ENCODE peak calls at places on chromosomes 16 and 17, in six cellular contexts. Q is hepatocyte, J is lung, L is PC-3, M is tibial artery, I is stomach. Y is an unnamed sample.

GRCh38 chr16:35207059-35207999 is 1747.9 kb downstream of the TP53TG3F start:
- DNase-seq in Q (no peak), J (no peak), L (no peak), I (no peak), M (no peak), Y (no peak)

GRCh38 chr16:88491560-88492310 is 38.7 kb downstream of the ZFPM1 start:
- DNase-seq in L (no peak), M (no peak), J (no peak), Q (no peak), I (no peak), Y (no peak)

GRCh38 chr16:88424536-88425230 is 28.4 kb upstream of the ZFPM1 start:
- DNase-seq in Q (no peak), L (no peak), M (no peak), J (no peak), I (no peak), Y (peak; percentile 63)

GRCh38 chr16:3532741-3533140 is 31.9 kb downstream of the CLUAP1 start:
- DNase-seq in Q (no peak), L (no peak), J (no peak), I (no peak), M (no peak), Y (no peak)

GRCh38 chr17:83100220-83100852 is 20.9 kb downstream of the METRNL start:
- DNase-seq in J (no peak), L (no peak), Q (no peak), I (peak; percentile 55), M (peak; percentile 91), Y (no peak)

GRCh38 chr16:81552743-81553079 is 108.1 kb downstream of the CMIP start:
- DNase-seq in Q (no peak), L (no peak), I (no peak), J (no peak), M (no peak), Y (no peak)

GRCh38 chr17:17229416-17230098 is 7.4 kb downstream of the FLCN start:
- DNase-seq in L (no peak), J (no peak), M (no peak), Q (no peak), I (no peak), Y (no peak)

GRCh38 chr16:81798311-81799137 is 19.4 kb downstream of the PLCG2 start:
- DNase-seq in Q (no peak), M (no peak), J (no peak), I (no peak), L (no peak), Y (no peak)

GRCh38 chr16:54204756-54205155 is 81.8 kb downstream of the IRX3 start:
- DNase-seq in L (no peak), J (no peak), M (no peak), Q (no peak), I (peak; percentile 39), Y (peak; percentile 52)

GRCh38 chr17:40541060-40541872 is 24.0 kb downstream of the CCR7 start:
- DNase-seq in M (peak; percentile 53), Q (peak; percentile 46), L (no peak), I (no peak), J (no peak), Y (peak; percentile 40)

GRCh38 chr16:72013389-72013788 is 4.8 kb downstream of the DHODH start:
- DNase-seq in I (no peak), Q (peak; percentile 29), L (no peak), M (no peak), J (peak; percentile 58), Y (no peak)

GRCh38 chr16:56534847-56535383 is 15.1 kb upstream of the BBS2 start:
- DNase-seq in L (no peak), J (no peak), Q (no peak), I (no peak), M (no peak), Y (no peak)

GRCh38 chr17:42754782-42755181 is 6.2 kb upstream of the RAMP2 start:
- DNase-seq in M (peak; percentile 84), Q (no peak), L (peak; percentile 70), I (no peak), J (no peak), Y (no peak)

GRCh38 chr16:11916524-11917285 is 949 bp upstream of the GSPT1 start:
- DNase-seq in Q (peak; percentile 84), J (peak; percentile 63), L (peak; percentile 92), I (peak; percentile 60), M (no peak), Y (no peak)

GRCh38 chr17:14619821-14620220 is 318.9 kb downstream of the HS3ST3B1 start:
- DNase-seq in I (no peak), J (no peak), L (no peak), M (no peak), Q (no peak), Y (no peak)

GRCh38 chr16:14240216-14240843 is 169.2 kb downstream of the MRTFB start:
- DNase-seq in I (no peak), L (no peak), Q (peak; percentile 23), M (no peak), J (no peak), Y (no peak)

GRCh38 chr16:69286941-69287713 is 24.0 kb upstream of the VPS4A start:
- DNase-seq in J (peak; percentile 56), Q (peak; percentile 79), I (no peak), L (peak; percentile 65), M (peak; percentile 90), Y (no peak)

GRCh38 chr16:50997679-50998078 is 153.4 kb downstream of the SALL1 start:
- DNase-seq in M (no peak), Q (no peak), I (no peak), L (no peak), J (no peak), Y (no peak)

GRCh38 chr16:73743665-73744496 is 552.7 kb upstream of the PSMD7 start:
- DNase-seq in Q (no peak), I (no peak), M (no peak), L (no peak), J (no peak), Y (no peak)

GRCh38 chr16:84949776-84950436 is 61.4 kb downstream of the ZDHHC7 start:
- DNase-seq in J (no peak), I (no peak), Q (no peak), L (no peak), M (no peak), Y (no peak)

GRCh38 chr17:78265121-78265520 is 33.7 kb downstream of the TMEM235 start:
- DNase-seq in I (no peak), L (no peak), J (no peak), M (no peak), Q (no peak), Y (no peak)

GRCh38 chr17:1201132-1201702 is 21.4 kb upstream of the ABR start:
- DNase-seq in J (no peak), M (no peak), Q (no peak), L (no peak), I (no peak), Y (no peak)

GRCh38 chr17:40356906-40357861 is 7.4 kb downstream of the GJD3 start:
- DNase-seq in M (no peak), I (no peak), Q (no peak), J (no peak), L (no peak), Y (no peak)

GRCh38 chr17:76866203-76866602 is 2.0 kb upstream of the MGAT5B start:
- DNase-seq in I (no peak), J (no peak), Q (no peak), L (no peak), M (no peak), Y (no peak)

GRCh38 chr16:59210955-59211541 is 476.9 kb upstream of the GOT2 start:
- DNase-seq in J (no peak), Q (peak; percentile 60), L (no peak), I (no peak), M (no peak), Y (no peak)

GRCh38 chr17:4852504-4853075 is 19.4 kb downstream of the MINK1 start:
- DNase-seq in Q (no peak), M (no peak), I (no peak), J (no peak), L (peak; percentile 63), Y (no peak)

GRCh38 chr16:78126662-78127061 is 27.2 kb downstream of the WWOX start:
- DNase-seq in I (no peak), M (no peak), J (no peak), Q (no peak), L (no peak), Y (no peak)

GRCh38 chr17:64358261-64358788 is 32.3 kb downstream of the PECAM1 start:
- DNase-seq in I (no peak), J (no peak), M (peak; percentile 34), L (no peak), Q (no peak), Y (no peak)

GRCh38 chr17:42706732-42707131 is 24.4 kb downstream of the CNTNAP1 start:
- DNase-seq in Q (no peak), L (no peak), J (no peak), I (no peak), M (peak; percentile 1), Y (no peak)

GRCh38 chr16:4064950-4065352 is 51.3 kb downstream of the ADCY9 start:
- DNase-seq in M (no peak), L (no peak), I (no peak), J (no peak), Q (no peak), Y (no peak)

GRCh38 chr17:77445030-77445907 is 304.5 kb downstream of the SEC14L1 start:
- DNase-seq in L (no peak), J (no peak), I (peak; percentile 57), M (peak; percentile 79), Q (no peak), Y (peak; percentile 66)

GRCh38 chr16:51577621-51578303 is 426.7 kb upstream of the SALL1 start:
- DNase-seq in J (no peak), M (no peak), L (no peak), I (no peak), Q (peak; percentile 10), Y (no peak)

GRCh38 chr17:13746379-13746778 is 144.7 kb upstream of the HS3ST3A1 start:
- DNase-seq in I (no peak), J (no peak), Q (peak; percentile 13), M (no peak), L (no peak), Y (no peak)

DNA sequence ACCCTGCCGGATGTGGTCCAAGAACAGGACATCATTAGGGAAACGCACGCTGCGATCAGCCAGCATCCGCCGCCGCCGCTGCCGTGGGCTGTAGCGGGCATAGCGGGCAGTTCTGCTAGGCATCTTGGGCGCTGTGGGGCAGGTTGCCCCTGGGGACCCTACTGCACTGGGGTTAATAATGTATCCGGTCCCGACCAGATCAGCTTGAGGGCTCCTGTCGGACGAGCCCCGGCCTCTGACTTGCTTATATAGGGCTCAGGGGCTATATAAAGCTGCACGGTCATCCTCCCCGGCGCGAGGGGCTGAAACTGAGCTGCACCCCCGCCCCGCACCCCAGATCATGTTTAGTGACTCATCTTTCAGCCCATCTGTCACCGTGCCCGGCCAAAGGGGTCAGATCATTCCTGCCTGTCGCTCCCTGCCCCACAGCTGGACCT is at the start of gene PPP1R27:
- DNase-seq in Q (no peak), L (no peak), J (no peak), I (no peak), M (no peak), Y (no peak)
- H3K27ac ChIP-seq in Q (peak within 1 kb of the TSS; percentile 96), L (no peak within 1 kb of the TSS), J (peak within 1 kb of the TSS; percentile 89), I (no peak within 1 kb of the TSS), M (peak within 1 kb of the TSS; percentile 87), Y (no peak within 1 kb of the TSS)

GRCh38 chr16:640614-641013 is 1.0 kb upstream of the MCRIP2 start:
- DNase-seq in L (no peak), J (no peak), Q (no peak), I (no peak), M (no peak), Y (no peak)
- H3K27ac ChIP-seq in L (no peak overlapping the region), J (peak overlapping the region; percentile 54), Q (no peak overlapping the region), I (peak overlapping the region; percentile 96), M (peak overlapping the region; percentile 75), Y (no peak overlapping the region)

GRCh38 chr16:86396318-86396882 is 113.9 kb upstream of the FOXF1 start:
- DNase-seq in I (no peak), L (no peak), M (no peak), J (no peak), Q (peak; percentile 60), Y (no peak)
- H3K27ac ChIP-seq in I (peak overlapping the region; percentile 57), L (no peak overlapping the region), M (no peak overlapping the region), J (peak overlapping the region; percentile 20), Q (peak overlapping the region; percentile 93), Y (no peak overlapping the region)

GRCh38 chr17:47266782-47267181 is 13.2 kb downstream of the ITGB3 start:
- DNase-seq in L (no peak), Q (no peak), J (no peak), M (no peak), I (no peak), Y (no peak)
- H3K27ac ChIP-seq in L (peak overlapping the region; percentile 65), Q (peak overlapping the region; percentile 15), J (no peak overlapping the region), M (peak overlapping the region; percentile 92), I (no peak overlapping the region), Y (no peak overlapping the region)